ENCODE peak calls at places on chromosomes 5 and 9, in four cellular contexts. H is Peyer's patch, T is foreskin fibroblast, D is fibroblast of mammary gland. E is an unnamed sample.

GRCh38 chr5:854217-854616 is 3.4 kb upstream of the ZDHHC11 start:
- DNase-seq in D (no peak), T (no peak), H (no peak), E (no peak)

GRCh38 chr9:110978516-110978915 is 59.8 kb downstream of the LPAR1 start:
- DNase-seq in H (no peak), D (no peak), T (no peak), E (no peak)

GRCh38 chr5:109844695-109845094 is 155.0 kb downstream of the MAN2A1 start:
- DNase-seq in H (no peak), T (peak), D (peak), E (no peak)

GRCh38 chr9:19416143-19416542 is 7.3 kb downstream of the ACER2 start:
- DNase-seq in T (peak), H (no peak), D (peak), E (no peak)

GRCh38 chr9:708182-708555 is 133.3 kb upstream of the DMRT1 start:
- DNase-seq in T (no peak), D (no peak), H (no peak), E (no peak)

GRCh38 chr5:135534609-135535419 is 950 bp downstream of the NEUROG1 start:
- DNase-seq in H (no peak), T (no peak), D (peak), E (no peak)

GRCh38 chr9:24381205-24381604 is 164.5 kb downstream of the IZUMO3 start:
- DNase-seq in H (no peak), D (no peak), T (no peak), E (no peak)

GRCh38 chr5:134018154-134018985 is 13.6 kb upstream of the VDAC1 start:
- DNase-seq in T (no peak), D (peak), H (peak), E (no peak)

GRCh38 chr9:133606722-133607053 is 2.5 kb downstream of the FAM163B start:
- DNase-seq in H (no peak), T (no peak), D (no peak), E (no peak)

GRCh38 chr5:78287833-78288232 is 6.7 kb downstream of the AP3B1 start:
- DNase-seq in H (no peak), D (peak), T (peak), E (no peak)

GRCh38 chr9:92496401-92496800 is 14.1 kb upstream of the ASPN start:
- DNase-seq in T (no peak), D (peak), H (no peak), E (no peak)

GRCh38 chr9:136978073-136978864 is 965 bp downstream of the PTGDS start:
- DNase-seq in H (peak), D (peak), T (peak), E (peak)

GRCh38 chr9:77433675-77434445 is 214.3 kb downstream of the GNA14 start:
- DNase-seq in D (peak), H (peak), T (peak), E (no peak)
- TF ChIP-seq CTCF in D (peak), H (peak), T (peak), E (peak)

GRCh38 chr9:16705121-16705604 is 165.3 kb downstream of the BNC2 start:
- DNase-seq in T (peak), H (peak), D (peak), E (no peak)

GRCh38 chr9:16704096-16704488 is 166.4 kb downstream of the BNC2 start:
- DNase-seq in D (peak), T (no peak), H (no peak), E (no peak)

GRCh38 chr9:16708638-16709435 is 161.6 kb downstream of the BNC2 start:
- DNase-seq in T (no peak), H (no peak), D (peak), E (no peak)

GRCh38 chr9:16701347-16701746 is 169.1 kb downstream of the BNC2 start:
- DNase-seq in T (no peak), H (no peak), D (no peak), E (no peak)

DNA sequence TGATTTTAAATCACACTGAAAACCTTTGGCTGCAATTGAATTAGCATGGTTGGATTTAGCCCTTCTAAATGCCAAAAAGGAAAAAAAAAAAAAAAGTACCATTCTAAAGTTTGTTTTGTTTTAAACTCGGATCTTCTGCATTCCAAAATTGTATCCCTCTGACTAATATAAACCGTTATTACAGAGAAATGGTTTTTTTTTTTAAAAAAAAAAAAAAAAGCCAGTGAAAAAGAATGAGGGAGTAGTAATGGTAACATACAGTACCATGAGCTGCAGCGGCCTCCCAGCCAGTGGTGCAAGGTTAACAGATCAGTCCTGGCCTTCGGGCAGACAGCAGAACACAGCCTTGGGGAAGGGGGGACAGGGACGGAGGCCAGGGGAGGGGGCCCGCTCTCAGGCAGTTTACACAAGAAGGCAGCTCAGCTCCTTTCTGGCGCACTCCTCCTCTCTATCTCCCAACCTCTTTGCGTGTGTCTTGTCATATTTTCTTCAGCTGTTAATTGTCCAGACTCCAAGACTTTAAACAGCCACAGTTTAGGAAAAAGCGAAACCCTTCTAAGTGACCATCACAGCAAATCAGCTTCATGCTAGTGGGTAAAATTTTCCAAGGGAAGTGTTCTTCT is 165.9 kb downstream of the BNC2 start:
- DNase-seq in H (peak), T (peak), D (no peak), E (no peak)
- TF ChIP-seq CTCF in H (no peak), T (no peak), D (no peak), E (no peak)

DNA sequence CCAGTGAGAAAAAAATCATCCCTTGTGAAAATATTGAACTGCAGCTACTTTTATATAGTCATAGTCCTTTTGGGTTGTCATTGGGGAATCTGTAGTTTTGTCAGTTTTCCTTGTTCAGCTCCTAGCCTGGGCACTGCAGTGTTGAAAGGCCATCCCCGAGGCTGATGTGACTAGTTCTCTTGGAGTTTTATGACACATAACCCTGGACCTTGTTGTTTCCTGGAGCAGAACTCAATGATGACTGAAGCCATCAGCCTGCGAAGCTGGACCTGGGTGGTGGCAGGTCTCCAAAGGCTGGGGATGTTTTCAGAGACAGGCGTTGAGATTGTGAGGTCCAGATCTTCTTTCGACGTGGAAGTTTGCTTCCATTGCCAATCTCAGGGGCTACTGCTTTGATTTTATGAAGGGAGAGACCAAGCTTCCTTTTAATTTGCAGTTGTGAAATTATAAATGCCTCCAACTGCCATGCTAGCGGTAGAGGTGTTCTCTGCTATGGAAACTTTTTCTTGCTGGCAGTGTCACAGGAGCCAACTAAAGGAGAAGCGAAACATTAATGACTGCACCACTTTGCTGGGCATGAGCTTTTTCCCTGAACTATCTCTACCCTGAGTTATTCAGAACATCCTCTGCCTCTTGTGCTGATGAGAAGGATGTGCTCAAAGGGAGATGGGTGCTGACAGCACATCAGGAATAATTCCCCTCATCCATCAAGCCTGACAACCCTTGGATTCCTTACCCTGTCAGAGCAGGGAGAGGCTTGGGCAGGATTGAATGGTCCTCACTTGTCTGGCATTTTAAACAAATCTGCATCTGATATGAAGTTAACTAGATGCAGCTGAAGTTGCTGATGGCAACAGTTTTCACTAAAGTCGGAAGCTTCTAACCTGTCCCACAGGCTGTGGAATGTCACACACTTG is 209.6 kb downstream of the MAST4 start:
- DNase-seq in D (no peak), T (no peak), H (no peak), E (no peak)
- TF ChIP-seq CTCF in D (no peak), T (no peak), H (no peak), E (no peak)

GRCh38 chr5:66475731-66476130 is 120.5 kb upstream of the MAST4 start:
- DNase-seq in T (no peak), D (no peak), H (no peak), E (no peak)

GRCh38 chr5:66467564-66467963 is 128.6 kb upstream of the MAST4 start:
- DNase-seq in T (no peak), D (no peak), H (no peak), E (no peak)

GRCh38 chr5:66469684-66470083 is 126.5 kb upstream of the MAST4 start:
- DNase-seq in D (peak), H (no peak), T (no peak), E (no peak)

GRCh38 chr5:66477591-66477990 is 118.6 kb upstream of the MAST4 start:
- DNase-seq in H (no peak), D (no peak), T (no peak), E (no peak)

DNA sequence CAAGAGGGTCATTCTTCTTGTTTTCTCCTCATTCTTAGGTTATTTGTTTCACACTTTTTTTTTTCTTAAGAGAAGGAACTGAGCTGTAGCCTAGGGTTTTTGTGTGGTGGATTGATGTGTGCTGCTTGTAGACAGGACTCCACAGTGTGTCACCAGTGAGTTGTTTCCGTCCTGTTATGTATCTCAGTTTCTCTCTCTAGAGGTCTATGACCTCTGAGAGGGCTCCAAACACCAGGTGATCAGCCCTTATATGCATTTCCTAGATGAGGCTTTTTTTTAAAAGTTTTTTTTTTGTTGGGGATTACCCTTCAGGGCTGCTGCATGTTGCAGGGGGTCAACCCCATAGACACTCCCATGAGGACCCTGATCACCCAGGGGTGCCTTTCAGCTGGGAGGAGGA is 124.2 kb upstream of the MAST4 start:
- DNase-seq in D (no peak), H (no peak), T (no peak), E (no peak)
- TF ChIP-seq CTCF in D (no peak), H (no peak), T (no peak), E (no peak)

DNA sequence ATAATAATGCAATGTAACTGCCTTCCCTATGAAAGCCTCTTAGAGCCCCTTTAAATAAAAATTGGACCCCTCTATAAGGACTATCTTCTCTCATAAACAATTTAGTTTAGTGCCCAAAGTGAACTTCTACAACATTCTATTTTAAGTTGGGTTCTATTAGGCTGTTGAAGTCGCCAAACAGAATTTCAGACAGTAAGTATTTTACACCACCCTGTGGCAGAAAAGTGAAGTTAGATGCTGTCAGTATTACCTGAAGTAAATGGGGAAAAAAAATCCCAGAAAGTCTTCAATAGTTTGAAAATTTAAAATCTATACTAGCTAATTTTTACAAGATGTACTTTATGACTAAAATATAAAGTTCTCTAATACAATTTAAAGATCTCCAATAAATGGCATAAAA is 29.5 kb downstream of the CAAP1 start:
- DNase-seq in T (no peak), H (no peak), D (peak), E (no peak)
- TF ChIP-seq CTCF in T (peak), H (peak), D (peak), E (no peak)

GRCh38 chr9:34809504-34810186 is 99.7 kb upstream of the CCL21 start:
- DNase-seq in D (peak), H (no peak), T (no peak), E (no peak)
- TF ChIP-seq CTCF in D (peak), H (no peak), T (peak), E (no peak)

E was measured in natural killer cell.